ENCODE peak calls at places on chromosomes 7 and 10, in four cellular contexts. J, X, B and G are unnamed samples.

GRCh38 chr7:82616059-82616723 is 172.6 kb upstream of the CACNA2D1 start:
- DNase-seq in B (no peak), J (no peak), X (no peak), G (no peak)

GRCh38 chr10:86348321-86349210 is 18.0 kb downstream of the GRID1 start:
- DNase-seq in B (no peak), X (no peak), J (no peak), G (no peak)

GRCh38 chr7:46627038-46627315 is 705.9 kb upstream of the IGFBP3 start:
- DNase-seq in X (no peak), J (peak), B (no peak), G (no peak)

GRCh38 chr7:111517441-111518037 is 44.8 kb downstream of the IMMP2L start:
- DNase-seq in X (peak), J (no peak), B (no peak), G (no peak)

GRCh38 chr7:132298782-132299181 is 277.5 kb downstream of the PLXNA4 start:
- DNase-seq in B (no peak), X (no peak), J (peak), G (no peak)

GRCh38 chr7:151087247-151088018 is 1.2 kb downstream of the AGAP3 start:
- DNase-seq in X (no peak), J (peak), B (peak), G (no peak)

GRCh38 chr7:32941996-32942782 is 15.1 kb upstream of the FKBP9 start:
- DNase-seq in B (peak), J (peak), X (peak), G (no peak)

GRCh38 chr10:60384708-60385398 is 4.8 kb downstream of the ANK3 start:
- DNase-seq in B (no peak), J (peak), X (peak), G (no peak)

GRCh38 chr10:84333864-84334451 is 5.6 kb downstream of the CCSER2 start:
- DNase-seq in X (no peak), J (peak), B (no peak), G (no peak)

GRCh38 chr10:97538839-97539238 is 33.7 kb upstream of the ANKRD2 start:
- DNase-seq in X (no peak), B (no peak), J (no peak), G (peak)

GRCh38 chr7:52154382-52154781 is 837.8 kb upstream of the COBL start:
- DNase-seq in J (no peak), X (no peak), B (no peak), G (no peak)
- H3K4me3 ChIP-seq in J (no peak), X (no peak), B (no peak), G (no peak)

GRCh38 chr7:73313521-73313906 is 4.9 kb upstream of the NSUN5 start:
- DNase-seq in B (no peak), X (no peak), J (no peak), G (no peak)
- TF ChIP-seq CTCF in B (no peak), X (no peak), J (no peak), G (no peak)

GRCh38 chr10:74929197-74929596 is 102.8 kb downstream of the KAT6B start:
- DNase-seq in B (no peak), X (no peak), J (peak), G (no peak)
- H3K4me3 ChIP-seq in B (no peak), X (no peak), J (no peak), G (no peak)

DNA sequence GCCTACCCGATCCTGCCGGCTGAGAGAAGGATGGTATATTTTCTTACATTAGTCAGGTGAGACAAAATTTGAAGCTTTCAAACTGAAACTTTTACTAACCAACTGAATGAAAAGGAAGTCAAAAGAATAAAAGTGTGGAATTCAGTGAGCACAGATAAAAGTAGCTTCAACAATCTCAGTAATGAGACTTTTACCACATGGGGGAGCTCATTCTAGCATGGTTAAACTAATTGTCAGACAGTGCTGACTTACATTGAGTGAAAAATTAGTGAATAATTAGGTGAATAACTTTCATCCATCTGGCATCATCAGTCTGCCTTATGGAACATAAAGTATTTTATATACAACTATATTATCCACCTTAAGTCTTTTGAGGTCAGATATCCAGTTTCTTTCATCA is 8.4 kb downstream of the FAM237B start:
- DNase-seq in J (no peak), B (no peak), X (no peak), G (no peak)
- TF ChIP-seq CTCF in J (peak), B (no peak), X (peak), G (peak)

DNA sequence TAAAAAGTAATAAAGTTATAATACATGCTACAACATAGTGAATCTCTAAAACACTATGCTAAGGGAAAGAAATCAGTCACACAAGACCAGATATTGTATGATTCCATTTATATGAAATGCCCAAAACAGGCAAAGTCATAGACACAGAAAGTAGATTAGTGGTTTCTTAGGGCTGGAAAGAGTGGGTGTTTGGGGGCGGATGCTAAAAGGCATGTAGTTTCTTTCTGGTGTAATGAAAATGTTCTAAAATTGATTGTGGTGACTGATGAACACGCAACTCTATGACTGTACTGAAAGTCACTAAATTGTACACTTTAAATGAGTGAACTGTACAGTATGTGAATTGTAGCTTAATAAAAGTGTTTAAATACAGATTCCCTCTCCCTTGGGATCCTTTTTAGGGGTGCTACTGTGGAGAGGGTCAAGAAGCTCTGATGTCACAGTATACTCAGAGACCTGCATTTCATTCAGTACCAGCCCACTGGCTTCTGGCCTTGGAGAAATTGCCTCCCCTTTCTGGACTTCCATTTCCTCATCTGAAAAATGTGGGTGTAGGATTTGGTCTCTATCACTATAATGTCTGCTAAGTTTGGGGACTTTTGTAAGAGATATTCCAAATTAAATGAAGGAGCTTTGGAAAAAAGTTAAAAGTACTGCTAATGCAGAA is 46.4 kb downstream of the AOAH start:
- DNase-seq in J (no peak), B (no peak), X (no peak), G (no peak)
- H3K4me3 ChIP-seq in J (no peak), B (no peak), X (no peak), G (no peak)

GRCh38 chr10:4150676-4151075 is 365.7 kb upstream of the KLF6 start:
- DNase-seq in B (no peak), J (no peak), X (no peak), G (no peak)

GRCh38 chr10:4147214-4147613 is 362.2 kb upstream of the KLF6 start:
- DNase-seq in X (no peak), B (no peak), J (no peak), G (no peak)

GRCh38 chr10:4154317-4154716 is 369.3 kb upstream of the KLF6 start:
- DNase-seq in J (no peak), X (no peak), B (no peak), G (no peak)

DNA sequence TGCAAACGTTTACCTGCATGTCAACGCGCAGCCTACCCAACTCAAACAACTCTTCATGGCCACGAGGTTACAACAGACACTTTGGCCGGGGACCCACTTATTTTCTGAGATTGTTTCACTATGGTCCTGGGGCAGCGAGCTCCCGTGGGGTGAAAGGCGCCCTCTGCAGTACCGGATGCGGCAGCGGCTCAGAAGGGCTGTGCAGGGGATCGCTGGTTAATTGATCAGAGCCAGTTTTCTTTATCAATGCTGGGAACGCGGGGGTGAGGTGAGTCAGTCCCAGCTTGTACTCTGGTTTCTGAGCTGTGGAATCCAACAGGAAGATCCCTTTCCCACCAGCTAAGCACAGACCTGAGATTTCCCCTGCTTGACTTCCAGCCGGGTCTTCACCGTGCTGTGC is 366.5 kb upstream of the KLF6 start:
- DNase-seq in B (no peak), J (peak), X (no peak), G (no peak)
- TF ChIP-seq CTCF in B (no peak), J (no peak), X (no peak), G (no peak)

GRCh38 chr10:99528256-99528866 is 4.4 kb upstream of the NKX2-3 start:
- DNase-seq in X (no peak), J (no peak), B (no peak), G (no peak)
- H3K4me3 ChIP-seq in X (no peak), J (no peak), B (no peak), G (no peak)

DNA sequence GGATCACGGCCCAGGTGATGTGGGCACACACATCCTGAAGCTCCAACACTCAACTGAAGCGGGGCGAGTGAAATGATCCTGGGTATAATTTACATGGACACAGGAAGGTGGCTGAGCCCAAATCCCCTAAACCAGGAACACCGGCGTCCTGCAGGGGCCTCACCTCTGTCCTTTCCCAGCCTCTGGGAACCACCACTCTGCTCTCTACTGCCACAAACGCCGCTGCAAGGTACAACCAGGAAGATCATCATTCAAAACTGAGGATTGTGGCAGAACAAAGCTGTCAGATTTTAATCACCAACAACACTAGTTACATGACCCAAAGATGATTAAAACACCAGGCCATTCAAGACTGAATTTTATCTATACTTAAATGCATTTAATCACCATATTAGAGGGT is 104.0 kb downstream of the DIP2C start:
- DNase-seq in B (no peak), X (no peak), J (no peak), G (no peak)
- TF ChIP-seq CTCF in B (no peak), X (no peak), J (no peak), G (no peak)

DNA sequence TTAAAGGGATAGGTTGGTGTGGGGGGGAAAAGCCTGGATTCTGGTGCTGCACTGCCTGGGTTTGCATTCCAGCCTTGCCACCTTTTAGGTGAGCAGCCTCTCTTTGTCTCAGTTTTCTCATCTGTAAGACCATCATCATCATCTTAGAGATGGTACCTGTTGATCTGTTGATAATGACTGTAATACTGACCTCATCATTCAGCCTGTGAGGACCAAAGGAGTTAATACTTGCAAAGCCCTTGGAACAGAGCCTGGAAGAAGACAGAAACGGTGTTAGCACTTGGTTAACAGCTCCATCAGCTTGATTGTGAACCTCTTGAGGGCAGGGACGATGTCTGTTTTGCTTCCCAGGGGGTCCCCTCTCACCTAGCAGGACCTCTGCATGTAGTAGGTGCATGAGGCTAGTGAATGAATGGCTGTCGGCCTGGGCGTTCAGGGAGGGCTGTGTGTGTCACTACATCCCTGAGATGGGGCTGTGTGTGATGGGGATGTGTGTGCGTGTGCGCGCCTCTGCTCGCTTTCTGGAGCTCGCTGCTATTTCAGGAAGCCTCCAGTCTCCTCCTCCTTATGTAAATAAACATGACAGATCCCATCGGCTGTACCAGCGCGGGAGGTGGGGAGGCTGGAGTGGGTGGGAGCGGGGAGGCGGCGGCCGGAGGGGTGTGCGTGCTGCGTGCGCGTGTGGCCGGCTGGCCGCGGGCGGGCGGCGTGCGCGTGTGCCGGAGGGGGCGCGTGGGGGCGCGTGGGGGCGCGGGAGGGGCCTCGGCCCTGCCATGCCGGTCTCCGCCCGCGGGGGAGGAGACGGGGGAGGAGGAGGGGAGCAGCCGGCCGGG is 61.2 kb downstream of the NEURL1 start:
- DNase-seq in B (peak), J (peak), X (peak), G (no peak)
- H3K4me3 ChIP-seq in B (peak), J (peak), X (peak), G (peak)